ENCODE peak calls at places on chromosomes 3 and 15, in ten cellular contexts. U is HFF-Myc, M is endothelial cell of umbilical vein, H is GM12865, J is tibial artery, O is tibial nerve, K is A549, F is BJ, X is cardiac muscle cell, E is fibroblast of mammary gland. T is an unnamed sample.

GRCh38 chr3:104537323-104537722 is 829.4 kb upstream of the ALCAM start:
- DNase-seq in U (no peak), M (no peak), H (no peak), J (no peak), O (no peak), K (no peak), F (no peak), X (no peak), E (no peak), T (no peak)

GRCh38 chr3:101223016-101223415 is 97.4 kb downstream of the IMPG2 start:
- DNase-seq in U (no peak), M (no peak), H (no peak), J (no peak), O (no peak), K (no peak), F (no peak), X (no peak), E (peak), T (no peak)

GRCh38 chr3:52532838-52533622 is 627 bp downstream of the NT5DC2 start:
- DNase-seq in U (no peak), M (no peak), H (peak), J (no peak), O (no peak), K (peak), F (no peak), X (peak), E (no peak), T (no peak)

GRCh38 chr3:179037361-179037760 is 34.2 kb downstream of the ZMAT3 start:
- DNase-seq in U (peak), M (no peak), H (no peak), J (peak), O (peak), K (no peak), F (peak), X (peak), E (peak), T (peak)

GRCh38 chr3:73094127-73094526 is 32.7 kb downstream of the EBLN2 start:
- DNase-seq in U (peak), M (peak), H (no peak), J (no peak), O (no peak), K (peak), F (no peak), X (no peak), E (no peak), T (no peak)

GRCh38 chr3:18295171-18295920 is 129.8 kb downstream of the SATB1 start:
- DNase-seq in U (peak), M (no peak), H (peak), J (no peak), O (no peak), K (peak), F (peak), X (peak), E (peak), T (no peak)

GRCh38 chr3:14797731-14798130 is 21.0 kb upstream of the FGD5 start:
- DNase-seq in U (no peak), M (no peak), H (no peak), J (no peak), O (no peak), K (no peak), F (no peak), X (no peak), E (no peak), T (no peak)

GRCh38 chr3:173920386-173920785 is 522.8 kb downstream of the NLGN1 start:
- DNase-seq in U (peak), M (peak), H (peak), J (no peak), O (no peak), K (no peak), F (no peak), X (no peak), E (peak), T (no peak)

GRCh38 chr3:66450389-66451022 is 50.3 kb downstream of the LRIG1 start:
- DNase-seq in U (no peak), M (peak), H (no peak), J (peak), O (peak), K (no peak), F (no peak), X (peak), E (peak), T (no peak)

GRCh38 chr15:90637693-90638092 is 79.5 kb upstream of the BLM start:
- DNase-seq in U (no peak), M (no peak), H (no peak), J (no peak), O (no peak), K (no peak), F (no peak), X (no peak), E (no peak), T (no peak)

GRCh38 chr3:25448750-25449684 is 21.0 kb downstream of the RARB start:
- DNase-seq in U (no peak), M (peak), H (no peak), J (peak), O (peak), K (no peak), F (no peak), X (peak), E (peak), T (peak)

GRCh38 chr3:151726016-151726415 is 7.7 kb upstream of the AADACL2 start:
- DNase-seq in U (no peak), M (no peak), H (no peak), J (no peak), O (no peak), K (no peak), F (no peak), X (peak), E (no peak), T (no peak)

GRCh38 chr3:52704611-52705437 is 767 bp downstream of the GLT8D1 start:
- DNase-seq in U (no peak), M (peak), H (peak), J (no peak), O (no peak), K (peak), F (no peak), X (peak), E (peak), T (no peak)

GRCh38 chr15:62607643-62608042 is 434.9 kb upstream of the TPM1 start:
- DNase-seq in U (no peak), M (no peak), H (no peak), J (no peak), O (no peak), K (no peak), F (no peak), X (peak), E (peak), T (no peak)

GRCh38 chr3:175651716-175652115 is 792.6 kb downstream of the NAALADL2 start:
- DNase-seq in U (no peak), M (no peak), H (peak), J (no peak), O (no peak), K (no peak), F (no peak), X (no peak), E (no peak), T (no peak)

GRCh38 chr3:69240651-69241578 is 118.5 kb upstream of the LMOD3 start:
- DNase-seq in U (no peak), M (peak), H (peak), J (no peak), O (no peak), K (no peak), F (no peak), X (peak), E (no peak), T (no peak)

DNA sequence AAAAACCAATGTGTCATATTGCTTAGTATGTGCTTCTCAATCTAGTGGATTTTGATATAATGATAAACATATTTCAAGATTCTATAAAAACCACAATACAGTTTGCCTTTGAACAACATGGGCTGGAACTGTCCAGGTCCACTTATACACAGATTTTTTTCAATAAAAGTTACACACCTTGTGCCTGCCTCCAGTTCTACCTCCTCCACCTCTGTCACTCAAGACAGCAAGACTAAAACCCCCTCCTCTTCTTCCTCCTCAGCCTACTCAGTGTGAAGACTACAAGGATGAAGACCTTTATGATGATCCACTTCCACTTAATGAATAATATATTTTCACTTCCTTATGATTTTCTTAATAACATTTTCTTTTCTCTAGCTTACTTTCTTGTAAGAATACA is 5.7 kb downstream of the SETD2 start:
- DNase-seq in U (no peak), M (no peak), H (no peak), J (no peak), O (no peak), K (no peak), F (no peak), X (no peak), E (no peak), T (no peak)
- H3K4me3 ChIP-seq in U (no peak), M (no peak), H (no peak), J (no peak), O (no peak), K (no peak), F (no peak), X (no peak), E (no peak), T (no peak)

DNA sequence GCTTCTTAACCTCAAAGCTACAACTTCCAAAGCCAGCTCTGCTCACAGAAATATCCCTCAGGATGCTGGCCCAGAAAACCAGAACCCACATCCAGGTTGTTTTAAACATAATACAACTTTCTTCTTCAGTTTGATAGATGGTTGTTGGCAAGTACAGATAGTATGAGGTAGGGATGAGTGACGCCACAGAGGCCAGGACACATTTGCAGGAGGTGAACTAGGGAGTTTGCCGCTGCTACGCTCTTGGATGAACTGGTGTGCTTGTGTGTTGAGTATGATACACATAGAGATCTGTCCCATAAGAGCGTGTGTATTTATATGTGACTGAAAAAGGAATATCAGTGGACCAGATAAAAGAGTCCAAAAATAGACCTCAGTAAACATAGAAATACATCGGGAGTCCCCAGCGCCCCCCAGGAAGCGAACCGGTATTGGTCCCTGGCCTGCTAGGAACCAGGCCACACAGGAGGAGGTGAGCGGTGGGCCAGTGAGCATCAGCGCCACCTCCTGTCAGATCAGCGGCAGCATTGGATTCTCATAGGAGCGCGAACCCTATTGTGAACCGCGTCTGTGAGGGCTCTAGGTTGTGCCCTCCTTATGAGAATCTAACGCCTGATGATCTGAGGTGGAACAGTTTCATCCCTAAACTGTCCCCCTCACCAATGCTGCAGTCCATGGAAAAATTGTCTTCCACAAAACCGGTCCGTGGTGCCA is 98.0 kb downstream of the LRRK1 start:
- DNase-seq in U (no peak), M (no peak), H (no peak), J (no peak), O (no peak), K (no peak), F (no peak), X (no peak), E (no peak), T (no peak)
- TF ChIP-seq CTCF in U (peak), M (no peak), H (no peak), J (no peak), O (no peak), K (peak), F (peak), X (peak), E (peak), T (no peak)

DNA sequence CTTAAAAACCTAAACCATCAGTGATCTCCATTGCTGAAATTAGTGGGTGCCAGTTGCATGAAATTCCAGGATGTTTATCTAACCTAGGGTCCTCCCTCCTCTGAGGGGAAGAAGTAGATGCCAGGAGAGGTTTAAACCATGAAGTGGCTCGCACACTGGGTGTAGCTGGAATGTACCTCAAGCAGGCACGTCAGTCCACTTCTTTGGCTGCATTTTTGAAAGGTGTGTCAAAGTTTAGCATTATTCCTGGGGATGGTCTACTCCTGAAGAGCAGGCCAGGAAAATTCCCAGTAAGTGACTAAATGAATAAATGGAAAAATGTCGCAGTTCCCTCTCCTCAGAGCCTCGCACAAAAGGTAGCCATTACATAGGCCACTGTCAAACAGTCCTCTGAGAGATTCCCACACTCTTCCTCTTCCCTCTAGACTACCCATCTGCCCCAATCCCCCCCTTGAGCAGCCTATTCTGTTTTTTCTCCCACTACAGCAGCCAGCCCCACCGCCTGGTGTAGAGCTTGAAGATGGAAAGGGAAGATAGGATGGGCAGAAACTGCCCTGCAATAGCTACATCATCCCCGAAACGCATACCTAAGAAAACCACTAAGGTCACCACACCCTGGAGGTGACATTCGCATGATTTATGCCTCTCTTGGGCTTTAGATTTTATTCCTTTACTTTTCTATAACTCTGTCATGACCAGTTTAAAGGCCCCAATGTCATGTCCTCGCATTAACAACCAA is 663 bp upstream of the TMOD3 start:
- DNase-seq in U (no peak), M (no peak), H (no peak), J (no peak), O (no peak), K (no peak), F (no peak), X (no peak), E (no peak), T (no peak)
- H3K4me3 ChIP-seq in U (peak), M (no peak), H (no peak), J (peak), O (no peak), K (no peak), F (no peak), X (no peak), E (no peak), T (peak)

DNA sequence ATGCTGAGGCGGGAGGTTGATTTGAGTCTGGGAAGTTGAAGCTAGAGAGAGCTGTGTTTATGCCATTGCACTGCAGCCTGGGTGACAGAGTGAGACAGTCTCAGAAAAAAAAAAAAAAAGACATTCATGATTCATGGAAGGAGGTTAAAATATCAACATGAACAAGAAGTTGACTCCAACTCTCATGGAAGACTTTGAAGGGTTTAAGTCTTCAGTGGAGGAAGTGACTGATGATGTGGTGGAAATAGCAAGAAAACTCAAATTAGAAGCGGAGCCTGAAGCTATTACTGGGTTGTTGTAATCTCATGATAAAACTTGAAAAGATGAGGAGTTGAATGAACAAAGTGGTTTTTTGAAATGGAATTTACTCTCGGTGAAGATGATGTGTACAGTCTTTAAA is 491.8 kb downstream of the SQOR start:
- DNase-seq in U (no peak), M (peak), H (no peak), J (no peak), O (no peak), K (no peak), F (no peak), X (no peak), E (no peak), T (no peak)
- TF ChIP-seq CTCF in U (no peak), M (no peak), H (no peak), J (no peak), O (no peak), K (no peak), F (no peak), X (no peak), E (no peak), T (no peak)

GRCh38 chr15:81869161-81869928 is 176.5 kb downstream of the MEX3B start:
- DNase-seq in U (no peak), M (no peak), H (no peak), J (no peak), O (no peak), K (no peak), F (no peak), X (no peak), E (no peak), T (no peak)
- H3K4me3 ChIP-seq in U (no peak), M (no peak), H (no peak), J (no peak), O (no peak), K (no peak), F (no peak), X (peak), E (no peak), T (no peak)

DNA sequence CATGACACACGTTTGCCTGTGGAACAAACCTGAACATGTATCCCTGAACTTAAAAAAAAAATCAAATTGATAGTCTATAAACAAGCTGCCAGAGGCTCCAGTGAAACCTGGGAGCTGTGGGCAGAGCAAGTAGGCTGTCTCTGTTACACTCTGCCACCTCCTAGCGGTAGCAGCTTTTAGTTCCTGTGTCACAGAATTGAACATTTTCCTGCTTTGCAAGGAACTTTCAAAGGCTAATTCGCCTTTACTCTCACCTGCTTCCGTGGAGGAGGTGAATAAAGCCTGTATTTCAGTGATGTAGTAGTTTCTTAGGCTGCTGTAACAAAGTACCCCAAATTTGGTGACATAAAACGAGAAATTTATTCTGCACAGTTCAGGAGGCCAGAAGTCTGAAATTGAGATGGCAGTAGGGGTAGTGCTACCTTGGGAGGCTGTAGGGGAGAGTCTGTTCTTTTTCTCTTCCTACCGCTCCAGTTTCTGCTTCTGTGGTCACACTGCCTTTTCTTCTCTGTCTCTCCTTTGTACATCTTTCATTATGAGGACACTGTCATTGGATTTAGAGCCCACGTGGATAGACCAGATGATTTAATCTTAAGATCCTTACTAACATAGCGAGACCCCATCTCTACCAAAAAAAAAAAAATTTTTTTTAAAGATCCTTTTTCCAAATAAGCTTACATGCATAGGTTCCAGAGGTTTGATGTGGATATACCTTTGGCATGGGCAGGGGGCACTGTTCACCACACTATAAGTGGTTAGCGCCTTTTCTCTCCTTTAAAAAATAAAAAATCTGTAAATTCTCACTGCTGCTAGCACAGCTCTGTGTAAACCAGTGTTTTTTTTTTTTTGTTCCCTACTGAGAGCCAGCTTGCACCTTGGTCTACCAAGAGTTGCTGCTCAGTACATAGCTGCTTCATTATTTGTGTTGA is 25.3 kb downstream of the FBXO22 start:
- DNase-seq in U (no peak), M (no peak), H (peak), J (no peak), O (no peak), K (peak), F (no peak), X (peak), E (no peak), T (no peak)
- TF ChIP-seq CTCF in U (peak), M (no peak), H (peak), J (no peak), O (no peak), K (peak), F (peak), X (peak), E (peak), T (no peak)

DNA sequence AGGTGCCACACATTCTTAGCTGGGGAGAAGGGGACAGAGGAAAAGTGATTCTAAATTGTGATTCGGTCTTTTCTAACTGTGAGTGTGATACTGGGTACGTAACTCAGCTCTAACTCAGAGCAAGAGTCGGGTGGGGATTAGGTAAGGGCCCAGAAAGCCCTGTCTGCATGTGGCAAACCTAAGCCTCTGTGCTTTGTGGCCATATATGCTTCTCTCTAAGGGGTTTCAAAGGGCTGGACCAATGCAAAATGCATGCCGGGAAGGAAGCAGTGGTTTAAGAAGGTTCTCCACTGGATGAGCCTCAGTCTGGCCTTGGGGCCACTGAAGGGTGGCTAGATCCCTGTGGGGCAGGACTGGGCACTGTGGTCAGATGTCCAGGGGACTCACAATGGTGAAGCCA is 275.8 kb downstream of the PLCL2 start:
- DNase-seq in U (no peak), M (no peak), H (no peak), J (no peak), O (no peak), K (no peak), F (no peak), X (no peak), E (no peak), T (no peak)
- H3K4me3 ChIP-seq in U (no peak), M (no peak), H (no peak), J (no peak), O (no peak), K (no peak), F (no peak), X (no peak), E (no peak), T (no peak)

GRCh38 chr3:196989721-196990262 is 21.2 kb upstream of the PIGZ start:
- DNase-seq in U (no peak), M (no peak), H (no peak), J (no peak), O (no peak), K (no peak), F (no peak), X (no peak), E (peak), T (no peak)

GRCh38 chr3:196990654-196991053 is 22.0 kb upstream of the PIGZ start:
- DNase-seq in U (no peak), M (no peak), H (no peak), J (no peak), O (no peak), K (no peak), F (no peak), X (no peak), E (no peak), T (no peak)

GRCh38 chr3:196985954-196986885 is 17.6 kb upstream of the PIGZ start:
- DNase-seq in U (no peak), M (no peak), H (no peak), J (no peak), O (no peak), K (no peak), F (no peak), X (no peak), E (no peak), T (no peak)

GRCh38 chr3:196987022-196987421 is 18.4 kb upstream of the PIGZ start:
- DNase-seq in U (no peak), M (no peak), H (no peak), J (no peak), O (no peak), K (no peak), F (no peak), X (no peak), E (no peak), T (no peak)

GRCh38 chr3:196988241-196989029 is 19.8 kb upstream of the PIGZ start:
- DNase-seq in U (no peak), M (no peak), H (no peak), J (no peak), O (no peak), K (no peak), F (no peak), X (no peak), E (no peak), T (no peak)
- TF ChIP-seq CTCF in U (peak), M (peak), H (no peak), J (no peak), O (no peak), K (no peak), F (peak), X (peak), E (peak), T (no peak)

T was measured in thoracic aorta.